ENCODE peak calls at places on chromosomes 13 and 19, in nine cellular contexts. Q is thoracic aorta; K is type B pancreatic cell; J is stimulated activated CD4-positive, alpha-beta T cell treated with anti-CD3 and anti-CD28 coated beads, Interleukin-2, amount 100 ng/mL, for 48 hours; V is psoas muscle; F is mucosa of descending colon; T is stimulated activated naive CD8-positive, alpha-beta T cell treated with anti-CD3 and anti-CD28 coated beads, Interleukin-15, Interleukin-2, amounts not matched to agents 100 U/mL and 50 U/mL, for 24 hours; Y is choroid plexus epithelial cell; I is AG04450. G is an unnamed sample.
A peak's percentile ranks its signal among the peaks of the same experiment; 100 is the strongest.

GRCh38 chr19:13506550-13506878 is 235 bp upstream of the CACNA1A start:
- DNase-seq in Q (no peak), K (no peak), J (no peak), V (no peak), F (no peak), T (no peak), Y (no peak), I (peak; percentile 26), G (no peak)

GRCh38 chr13:78596701-78597550 is 6.4 kb downstream of the POU4F1 start:
- DNase-seq in Q (no peak), K (no peak), J (no peak), V (no peak), F (no peak), T (no peak), Y (no peak), I (no peak), G (peak; percentile 23)

GRCh38 chr13:110119943-110120905 is 186.7 kb downstream of the COL4A1 start:
- DNase-seq in Q (no peak), K (no peak), J (no peak), V (no peak), F (no peak), T (no peak), Y (no peak), I (no peak), G (no peak)

GRCh38 chr13:24050292-24050711 is 110.2 kb upstream of the SPATA13 start:
- DNase-seq in Q (no peak), K (no peak), J (no peak), V (no peak), F (no peak), T (no peak), Y (peak; percentile 81), I (no peak), G (no peak)

GRCh38 chr13:80824231-80824630 is 483.3 kb upstream of the SPRY2 start:
- DNase-seq in Q (no peak), K (no peak), J (no peak), V (no peak), F (no peak), T (no peak), Y (peak; percentile 70), I (no peak), G (no peak)

GRCh38 chr13:19957320-19958118 is 1.0 kb upstream of the ZMYM2 start:
- DNase-seq in Q (peak; percentile 34), K (peak; percentile 84), J (peak; percentile 68), V (peak; percentile 82), F (peak; percentile 77), T (peak; percentile 85), Y (peak; percentile 90), I (peak; percentile 8), G (peak; percentile 88)

GRCh38 chr19:7199613-7200533 is 94.3 kb downstream of the INSR start:
- DNase-seq in Q (no peak), K (no peak), J (no peak), V (no peak), F (peak; percentile 63), T (no peak), Y (no peak), I (no peak), G (no peak)

GRCh38 chr13:97539651-97540230 is 105.8 kb downstream of the RAP2A start:
- DNase-seq in Q (no peak), K (no peak), J (no peak), V (no peak), F (no peak), T (no peak), Y (peak; percentile 62), I (no peak), G (no peak)

GRCh38 chr13:50629497-50629896 is 214.0 kb downstream of the DLEU7 start:
- DNase-seq in Q (no peak), K (no peak), J (no peak), V (no peak), F (no peak), T (no peak), Y (peak; percentile 86), I (no peak), G (no peak)

GRCh38 chr13:43908156-43909126 is 28.7 kb downstream of the LACC1 start:
- DNase-seq in Q (no peak), K (no peak), J (no peak), V (no peak), F (no peak), T (no peak), Y (peak; percentile 90), I (peak; percentile 55), G (peak; percentile 59)

GRCh38 chr13:74132768-74133656 is 1.2 kb downstream of the KLF12 start:
- DNase-seq in Q (no peak), K (peak; percentile 72), J (peak; percentile 37), V (peak; percentile 60), F (peak; percentile 47), T (peak; percentile 45), Y (peak; percentile 68), I (no peak), G (no peak)

GRCh38 chr13:43354147-43354945 is 331.0 kb downstream of the DNAJC15 start:
- DNase-seq in Q (no peak), K (no peak), J (no peak), V (no peak), F (no peak), T (no peak), Y (no peak), I (no peak), G (no peak)

GRCh38 chr19:16260160-16260793 is 62.6 kb downstream of the AP1M1 start:
- DNase-seq in Q (no peak), K (no peak), J (no peak), V (peak; percentile 17), F (no peak), T (no peak), Y (no peak), I (no peak), G (no peak)

GRCh38 chr19:16447015-16447384 is 24.8 kb downstream of the EPS15L1 start:
- DNase-seq in Q (no peak), K (no peak), J (peak; percentile 28), V (peak; percentile 88), F (no peak), T (peak; percentile 67), Y (peak; percentile 97), I (peak; percentile 70), G (peak; percentile 94)

GRCh38 chr19:50202962-50203280 is 501 bp upstream of the MYH14 start:
- DNase-seq in Q (no peak), K (no peak), J (no peak), V (no peak), F (no peak), T (no peak), Y (no peak), I (no peak), G (no peak)

GRCh38 chr13:77028202-77028601 is 1.2 kb upstream of the FBXL3 start:
- DNase-seq in Q (no peak), K (no peak), J (no peak), V (no peak), F (no peak), T (no peak), Y (peak; percentile 53), I (no peak), G (peak; percentile 17)

GRCh38 chr13:37412271-37412683 is 186.3 kb downstream of the POSTN start:
- DNase-seq in Q (no peak), K (no peak), J (no peak), V (no peak), F (no peak), T (no peak), Y (no peak), I (peak; percentile 23), G (no peak)

GRCh38 chr13:110463876-110464510 is 97.5 kb downstream of the RAB20 start:
- DNase-seq in Q (no peak), K (no peak), J (no peak), V (peak; percentile 33), F (no peak), T (no peak), Y (peak; percentile 41), I (no peak), G (no peak)

GRCh38 chr13:45518525-45519235 is 53.9 kb downstream of the COG3 start:
- DNase-seq in Q (no peak), K (no peak), J (no peak), V (no peak), F (no peak), T (no peak), Y (peak; percentile 61), I (peak; percentile 38), G (no peak)

GRCh38 chr13:90787007-90787406 is 560.5 kb upstream of the MIR17HG start:
- DNase-seq in Q (no peak), K (no peak), J (no peak), V (no peak), F (no peak), T (no peak), Y (peak; percentile 15), I (no peak), G (no peak)

GRCh38 chr13:80297503-80297902 is 43.4 kb downstream of the SPRY2 start:
- DNase-seq in Q (no peak), K (no peak), J (no peak), V (no peak), F (no peak), T (no peak), Y (no peak), I (no peak), G (no peak)

GRCh38 chr19:1774999-1775772 is 21.9 kb downstream of the ONECUT3 start:
- DNase-seq in Q (no peak), K (no peak), J (peak; percentile 39), V (no peak), F (no peak), T (peak; percentile 49), Y (peak; percentile 22), I (no peak), G (peak; percentile 61)

GRCh38 chr13:75785130-75785529 is 149.0 kb downstream of the LMO7 start:
- DNase-seq in Q (no peak), K (no peak), J (no peak), V (no peak), F (no peak), T (no peak), Y (peak; percentile 50), I (no peak), G (no peak)

GRCh38 chr13:44989941-44990340 is 603 bp downstream of the GPALPP1 start:
- DNase-seq in Q (no peak), K (no peak), J (no peak), V (no peak), F (no peak), T (peak; percentile 13), Y (no peak), I (no peak), G (peak; percentile 68)

GRCh38 chr13:19888799-19889198 is 25.4 kb upstream of the ZMYM5 start:
- DNase-seq in Q (no peak), K (no peak), J (no peak), V (no peak), F (no peak), T (no peak), Y (peak; percentile 55), I (no peak), G (no peak)

GRCh38 chr13:101305981-101306411 is 110.3 kb downstream of the NALCN start:
- DNase-seq in Q (no peak), K (no peak), J (no peak), V (no peak), F (no peak), T (no peak), Y (no peak), I (no peak), G (no peak)

GRCh38 chr19:53432088-53432661 is 391 bp downstream of the ZNF761 start:
- DNase-seq in Q (no peak), K (no peak), J (peak; percentile 23), V (peak; percentile 63), F (peak; percentile 55), T (peak; percentile 27), Y (peak; percentile 13), I (no peak), G (peak; percentile 61)

GRCh38 chr13:105193026-105193425 is 1342.4 kb downstream of the EFNB2 start:
- DNase-seq in Q (no peak), K (no peak), J (no peak), V (no peak), F (no peak), T (no peak), Y (no peak), I (no peak), G (no peak)

GRCh38 chr19:55225415-55225958 is 3.1 kb downstream of the TMEM86B start:
- DNase-seq in Q (no peak), K (no peak), J (no peak), V (no peak), F (no peak), T (no peak), Y (no peak), I (no peak), G (no peak)

G was measured in erythroblast.